ENCODE peak calls at places on chromosomes 7 and 10, in seven cellular contexts. I is stimulated activated CD8-positive, alpha-beta memory T cell treated with anti-CD3 and anti-CD28 coated beads, Interleukin-15, amount 100 ng/mL, for 24 hours; E is HCT116; P is AG04450; W is WERI-Rb-1; T is heart right ventricle; B is HEK293T. Y is an unnamed sample.

GRCh38 chr10:71225291-71226058 is 13.1 kb downstream of the UNC5B start:
- DNase-seq in I (no peak), B (no peak), E (no peak), W (no peak), T (no peak), P (no peak), Y (no peak)

GRCh38 chr10:121497513-121497912 is 100.7 kb downstream of the FGFR2 start:
- DNase-seq in T (no peak), B (no peak), P (no peak), W (no peak), I (no peak), E (no peak), Y (no peak)

GRCh38 chr10:96705134-96705533 is 15.2 kb downstream of the PIK3AP1 start:
- DNase-seq in I (no peak), E (no peak), T (no peak), B (no peak), W (no peak), P (no peak), Y (no peak)

GRCh38 chr10:43573250-43574034 is 974 bp downstream of the ZNF239 start:
- DNase-seq in P (no peak), T (no peak), W (no peak), B (no peak), I (no peak), E (no peak), Y (no peak)

GRCh38 chr7:13803134-13803533 is 186.3 kb downstream of the ETV1 start:
- DNase-seq in W (no peak), T (no peak), P (no peak), I (no peak), E (no peak), B (no peak), Y (no peak)

GRCh38 chr10:62637249-62638061 is 167.1 kb upstream of the ADO start:
- DNase-seq in E (no peak), T (no peak), P (no peak), B (no peak), I (peak), W (no peak), Y (no peak)

GRCh38 chr10:121043124-121043849 is 192.1 kb downstream of the WDR11 start:
- DNase-seq in P (no peak), W (no peak), B (peak), T (no peak), E (no peak), I (no peak), Y (no peak)

GRCh38 chr10:113061054-113061430 is 111.0 kb downstream of the TCF7L2 start:
- DNase-seq in P (no peak), I (no peak), W (no peak), T (no peak), E (no peak), B (no peak), Y (no peak)

GRCh38 chr7:144784943-144785342 is 50.9 kb downstream of the TPK1 start:
- DNase-seq in T (peak), W (no peak), I (no peak), P (no peak), B (no peak), E (no peak), Y (peak)

GRCh38 chr7:100693312-100694195 is 496 bp downstream of the GIGYF1 start:
- DNase-seq in P (no peak), I (no peak), E (no peak), W (no peak), T (no peak), B (peak), Y (no peak)

GRCh38 chr7:27124096-27124978 is 6.2 kb downstream of the HOXA4 start:
- DNase-seq in W (no peak), I (no peak), P (peak), T (no peak), E (peak), B (no peak), Y (no peak)

GRCh38 chr7:25326466-25327156 is 98.3 kb upstream of the NPVF start:
- DNase-seq in E (no peak), I (no peak), T (no peak), W (no peak), P (no peak), B (no peak), Y (no peak)

GRCh38 chr7:120337308-120337907 is 64.4 kb downstream of the KCND2 start:
- DNase-seq in P (no peak), I (no peak), E (peak), T (no peak), W (no peak), B (peak), Y (peak)

GRCh38 chr10:107169516-107169915 is 5.0 kb upstream of the SORCS1 start:
- DNase-seq in B (no peak), T (no peak), W (no peak), P (no peak), E (no peak), I (no peak), Y (no peak)

GRCh38 chr7:28187012-28187411 is 6.4 kb upstream of the JAZF1 start:
- DNase-seq in E (no peak), I (no peak), P (no peak), B (peak), T (no peak), W (no peak), Y (no peak)

GRCh38 chr7:37784015-37784414 is 64.4 kb upstream of the NME8 start:
- DNase-seq in W (no peak), T (no peak), I (no peak), E (no peak), P (no peak), B (no peak), Y (no peak)

GRCh38 chr7:142533920-142534319 is 215.4 kb upstream of the PRSS1 start:
- DNase-seq in B (no peak), I (no peak), T (no peak), P (no peak), E (no peak), W (no peak), Y (no peak)

GRCh38 chr10:71623098-71623985 is 96.2 kb downstream of the C10orf105 start:
- DNase-seq in T (peak), E (no peak), W (peak), I (no peak), B (peak), P (no peak), Y (no peak)

GRCh38 chr7:38317457-38318037 is 44.1 kb upstream of the TARP start:
- DNase-seq in P (no peak), B (no peak), T (no peak), W (no peak), I (no peak), E (no peak), Y (no peak)

GRCh38 chr10:110574420-110574819 is 6.9 kb downstream of the SMC3 start:
- DNase-seq in T (no peak), I (no peak), B (no peak), W (no peak), E (no peak), P (no peak), Y (no peak)

GRCh38 chr10:45368181-45368580 is 5.8 kb upstream of the ALOX5 start:
- DNase-seq in I (no peak), W (no peak), E (no peak), B (no peak), P (no peak), T (no peak), Y (no peak)

GRCh38 chr10:70186571-70186970 is 16.3 kb upstream of the SAR1A start:
- DNase-seq in W (no peak), B (no peak), T (no peak), I (no peak), E (no peak), P (no peak), Y (no peak)

GRCh38 chr10:45419673-45420020 is 45.6 kb downstream of the ALOX5 start:
- DNase-seq in W (no peak), P (no peak), B (no peak), T (peak), E (no peak), I (no peak), Y (no peak)

GRCh38 chr7:142890838-142891485 is 5.4 kb upstream of the TRPV6 start:
- DNase-seq in W (no peak), E (no peak), T (no peak), P (no peak), I (no peak), B (no peak), Y (no peak)

GRCh38 chr10:101938316-101939272 is 95.0 kb upstream of the KCNIP2 start:
- DNase-seq in T (no peak), P (peak), I (no peak), B (no peak), E (peak), W (no peak), Y (no peak)

GRCh38 chr7:52026140-52026539 is 709.5 kb upstream of the COBL start:
- DNase-seq in T (no peak), I (no peak), W (no peak), B (no peak), E (no peak), P (no peak), Y (no peak)

GRCh38 chr10:30553625-30554442 is 75.7 kb downstream of the LYZL2 start:
- DNase-seq in W (no peak), I (no peak), E (no peak), T (peak), B (peak), P (no peak), Y (peak)

Y was measured in NCI-H460.